ENCODE peak calls at places on chromosomes 12 and 14, in six cellular contexts. Z is stimulated activated CD4-positive, alpha-beta T cell treated with anti-CD3 and anti-CD28 coated beads, Interleukin-1b, Interleukin-23, amount 100 ng/mL, for 24 hours; D is AG04449; J is NCI-H446; T is tibial artery; W is effector memory CD8-positive, alpha-beta T cell. S is an unnamed sample.

GRCh38 chr12:27821259-27821973 is 41.4 kb upstream of the MANSC4 start:
- DNase-seq in Z (peak), T (no peak), J (peak), W (peak), D (no peak), S (no peak)

GRCh38 chr12:1422604-1423315 is 171.6 kb downstream of the FBXL14 start:
- DNase-seq in T (no peak), Z (no peak), W (no peak), J (no peak), D (no peak), S (no peak)

GRCh38 chr14:96117997-96118790 is 79.0 kb downstream of the C14orf132 start:
- DNase-seq in W (no peak), J (no peak), Z (no peak), T (no peak), D (no peak), S (no peak)

GRCh38 chr12:54658306-54659264 is 10.4 kb upstream of the DCD start:
- DNase-seq in D (no peak), J (peak), Z (peak), W (peak), T (no peak), S (no peak)

GRCh38 chr14:69370061-69370460 is 28.0 kb downstream of the ERH start:
- DNase-seq in W (no peak), D (no peak), J (no peak), Z (no peak), T (no peak), S (no peak)

GRCh38 chr14:80587096-80587724 is 354.3 kb downstream of the CEP128 start:
- DNase-seq in J (peak), D (no peak), T (no peak), Z (no peak), W (no peak), S (no peak)

GRCh38 chr12:22271036-22271435 is 63.5 kb downstream of the ST8SIA1 start:
- DNase-seq in J (no peak), W (no peak), D (peak), T (no peak), Z (no peak), S (no peak)

GRCh38 chr12:94186461-94187237 is 38.3 kb downstream of the PLXNC1 start:
- DNase-seq in W (no peak), Z (no peak), T (peak), J (no peak), D (no peak), S (no peak)

GRCh38 chr14:73833530-73834257 is 17.9 kb upstream of the PTGR2 start:
- DNase-seq in Z (no peak), D (no peak), J (peak), W (no peak), T (no peak), S (no peak)

GRCh38 chr12:102702447-102703114 is 214.5 kb downstream of the PAH start:
- DNase-seq in W (no peak), D (peak), J (peak), Z (no peak), T (no peak), S (no peak)

GRCh38 chr12:92208613-92209121 is 63.0 kb upstream of the BTG1 start:
- DNase-seq in W (peak), J (no peak), Z (no peak), D (peak), T (no peak), S (no peak)

GRCh38 chr12:115208098-115208497 is 524.1 kb upstream of the TBX3 start:
- DNase-seq in J (no peak), T (no peak), W (no peak), Z (no peak), D (no peak), S (no peak)

GRCh38 chr12:63164911-63165310 is 13.9 kb upstream of the AVPR1A start:
- DNase-seq in D (no peak), T (no peak), W (no peak), Z (no peak), J (no peak), S (no peak)

GRCh38 chr12:3365416-3366385 is 125.3 kb upstream of the PRMT8 start:
- DNase-seq in D (no peak), J (no peak), Z (no peak), T (no peak), W (no peak), S (no peak)

GRCh38 chr12:1367331-1367730 is 227.1 kb downstream of the FBXL14 start:
- DNase-seq in J (no peak), D (no peak), W (no peak), T (no peak), Z (no peak), S (no peak)

GRCh38 chr12:67784831-67785230 is 136.3 kb downstream of the DYRK2 start:
- DNase-seq in J (no peak), Z (no peak), T (no peak), D (no peak), W (no peak), S (no peak)

GRCh38 chr12:8989425-8989824 is at the start of gene KLRG1:
- DNase-seq in D (no peak), W (no peak), T (no peak), J (no peak), Z (no peak), S (no peak)

GRCh38 chr12:20492251-20492728 is 124.0 kb downstream of the PDE3A start:
- DNase-seq in T (no peak), D (no peak), W (no peak), J (no peak), Z (no peak), S (no peak)

GRCh38 chr12:120136093-120136770 is 19.7 kb upstream of the RAB35 start:
- DNase-seq in W (no peak), J (no peak), D (no peak), Z (no peak), T (no peak), S (no peak)

GRCh38 chr14:50318031-50318626 is 6.0 kb downstream of the DMAC2L start:
- DNase-seq in J (peak), T (no peak), Z (no peak), D (no peak), W (no peak), S (no peak)

GRCh38 chr14:54762296-54762695 is 140.3 kb downstream of the GCH1 start:
- DNase-seq in T (no peak), D (no peak), Z (no peak), J (no peak), W (no peak), S (no peak)

S was measured in NCI-H1048.